ENCODE peak calls at places on chromosomes 5 and 9, in eight cellular contexts. P is posterior cingulate gyrus, R is T-helper 1 cell, Q is Right ventricle myocardium superior, E is T47D, T is ELR, V is breast epithelium, J is right cardiac atrium. X is an unnamed sample.

GRCh38 chr5:164672931-164673694 is 1167.7 kb downstream of the MAT2B start:
- DNase-seq in P (no peak), Q (no peak), R (no peak), J (no peak), V (no peak), E (peak), T (peak), X (no peak)

GRCh38 chr9:104286792-104287191 is 192.7 kb downstream of the SMC2 start:
- DNase-seq in V (no peak), R (no peak), T (peak), E (no peak), J (no peak), Q (no peak), P (no peak), X (peak)

GRCh38 chr5:95901676-95902646 is 59.7 kb downstream of the ELL2 start:
- DNase-seq in R (no peak), J (no peak), V (no peak), P (no peak), E (no peak), Q (no peak), T (peak), X (peak)

GRCh38 chr5:92527311-92528078 is 1053.5 kb downstream of the NR2F1-AS1 start:
- DNase-seq in T (peak), E (no peak), V (no peak), Q (no peak), P (no peak), R (no peak), J (no peak), X (peak)

GRCh38 chr5:105817906-105818305 is 1852.8 kb downstream of the EFNA5 start:
- DNase-seq in V (no peak), E (no peak), P (no peak), Q (no peak), J (no peak), T (no peak), R (no peak), X (no peak)

GRCh38 chr9:114309096-114309495 is 13.8 kb upstream of the ORM1 start:
- DNase-seq in T (no peak), R (no peak), Q (no peak), V (no peak), E (no peak), J (no peak), P (no peak), X (no peak)

GRCh38 chr9:123834218-123834906 is 95.6 kb downstream of the DENND1A start:
- DNase-seq in Q (no peak), V (no peak), T (no peak), E (no peak), J (no peak), R (no peak), P (no peak), X (no peak)

GRCh38 chr9:91419222-91420191 is 4.1 kb downstream of the NFIL3 start:
- DNase-seq in T (peak), E (peak), R (no peak), V (peak), Q (no peak), P (no peak), J (no peak), X (peak)

GRCh38 chr5:68482199-68482598 is 266.6 kb downstream of the PIK3R1 start:
- DNase-seq in P (peak), J (no peak), R (no peak), E (no peak), T (no peak), Q (no peak), V (no peak), X (no peak)

GRCh38 chr5:67246108-67246507 is 49.5 kb upstream of the CD180 start:
- DNase-seq in Q (no peak), T (peak), R (no peak), P (no peak), J (no peak), V (no peak), E (peak), X (peak)

GRCh38 chr5:17436766-17437221 is 61.2 kb upstream of the TAF11L2 start:
- DNase-seq in J (no peak), R (no peak), E (no peak), V (no peak), Q (no peak), P (no peak), T (no peak), X (no peak)

GRCh38 chr9:101671567-101671966 is 66.9 kb downstream of the GRIN3A start:
- DNase-seq in J (no peak), P (no peak), Q (no peak), T (no peak), E (no peak), V (no peak), R (no peak), X (no peak)

GRCh38 chr9:68507098-68507795 is 33.4 kb downstream of the TMEM252 start:
- DNase-seq in E (peak), J (no peak), T (peak), P (no peak), V (no peak), R (no peak), Q (no peak), X (peak)

GRCh38 chr5:606526-607399 is 5.4 kb upstream of the CEP72 start:
- DNase-seq in J (no peak), Q (no peak), T (no peak), V (no peak), R (no peak), E (no peak), P (no peak), X (no peak)